ENCODE peak calls at places on chromosomes 5 and 9, in six cellular contexts. I, C, J, Q, K and B are unnamed samples.

GRCh38 chr5:94693043-94693822 is 74.8 kb downstream of the SLF1 start:
- DNase-seq in I (peak; percentile 97), C (no peak), J (peak; percentile 68), Q (no peak), K (peak; percentile 7), B (no peak)

GRCh38 chr5:31492824-31493223 is 39.1 kb downstream of the DROSHA start:
- DNase-seq in I (peak; percentile 55), C (no peak), J (no peak), Q (no peak), K (no peak), B (peak; percentile 54)

GRCh38 chr9:94584555-94584954 is 9.1 kb downstream of the FBP2 start:
- DNase-seq in I (no peak), C (no peak), J (no peak), Q (no peak), K (no peak), B (no peak)

GRCh38 chr9:95009459-95009858 is 283.0 kb downstream of the AOPEP start:
- DNase-seq in I (peak; percentile 26), C (no peak), J (no peak), Q (no peak), K (no peak), B (no peak)

GRCh38 chr9:129102791-129103594 is 7.6 kb downstream of the CRAT start:
- DNase-seq in I (peak; percentile 66), C (no peak), J (peak; percentile 66), Q (peak; percentile 68), K (no peak), B (peak; percentile 90)

GRCh38 chr5:39225405-39226099 is 6.2 kb upstream of the FYB1 start:
- DNase-seq in I (no peak), C (no peak), J (no peak), Q (no peak), K (no peak), B (no peak)

GRCh38 chr5:56735845-56736641 is 79.3 kb upstream of the MAP3K1 start:
- DNase-seq in I (no peak), C (no peak), J (peak; percentile 58), Q (no peak), K (no peak), B (no peak)

GRCh38 chr5:91651704-91652103 is 268.6 kb upstream of the ARRDC3 start:
- DNase-seq in I (no peak), C (no peak), J (no peak), Q (no peak), K (no peak), B (no peak)

GRCh38 chr9:96654450-96655197 is 493 bp downstream of the PRXL2C start:
- DNase-seq in I (peak; percentile 91), C (peak; percentile 77), J (peak; percentile 75), Q (peak; percentile 93), K (no peak), B (peak; percentile 86)

GRCh38 chr9:76691761-76692313 is 72.4 kb upstream of the PCA3 start:
- DNase-seq in I (no peak), C (peak; percentile 38), J (no peak), Q (no peak), K (no peak), B (peak; percentile 52)

GRCh38 chr9:129544766-129545165 is 76.1 kb downstream of the C9orf50 start:
- DNase-seq in I (no peak), C (no peak), J (no peak), Q (peak; percentile 15), K (no peak), B (no peak)

GRCh38 chr5:164235176-164235914 is 729.9 kb downstream of the MAT2B start:
- DNase-seq in I (peak; percentile 93), C (no peak), J (no peak), Q (no peak), K (no peak), B (no peak)

GRCh38 chr9:131186622-131187021 is 61.2 kb downstream of the NUP214 start:
- DNase-seq in I (no peak), C (no peak), J (no peak), Q (no peak), K (no peak), B (no peak)

GRCh38 chr9:130955947-130956621 is 17.0 kb upstream of the FIBCD1 start:
- DNase-seq in I (no peak), C (no peak), J (no peak), Q (no peak), K (no peak), B (no peak)

GRCh38 chr9:33024126-33024965 is 727 bp upstream of the DNAJA1 start:
- DNase-seq in I (peak; percentile 51), C (no peak), J (peak; percentile 66), Q (no peak), K (no peak), B (no peak)

GRCh38 chr9:113742878-113743277 is 133.2 kb upstream of the ZNF618 start:
- DNase-seq in I (no peak), C (no peak), J (no peak), Q (no peak), K (no peak), B (no peak)

GRCh38 chr5:140145818-140146522 is 20.2 kb downstream of the IGIP start:
- DNase-seq in I (peak; percentile 72), C (peak; percentile 54), J (peak; percentile 58), Q (no peak), K (no peak), B (peak; percentile 88)

GRCh38 chr5:137737349-137738256 is 1.7 kb upstream of the KLHL3 start:
- DNase-seq in I (peak; percentile 61), C (peak; percentile 72), J (no peak), Q (no peak), K (no peak), B (peak; percentile 29)

GRCh38 chr5:133947431-133947841 is 21.0 kb downstream of the C5orf15 start:
- DNase-seq in I (peak; percentile 64), C (no peak), J (no peak), Q (no peak), K (no peak), B (no peak)

GRCh38 chr5:50501510-50502209 is 60.6 kb upstream of the EMB start:
- DNase-seq in I (no peak), C (no peak), J (peak; percentile 91), Q (no peak), K (no peak), B (no peak)

GRCh38 chr9:71962328-71962727 is 50.9 kb downstream of the C9orf85 start:
- DNase-seq in I (no peak), C (no peak), J (no peak), Q (no peak), K (no peak), B (no peak)

GRCh38 chr5:81936750-81937149 is 35.1 kb upstream of the ATG10 start:
- DNase-seq in I (no peak), C (no peak), J (no peak), Q (no peak), K (no peak), B (no peak)

GRCh38 chr9:127181315-127181580 is 58.8 kb upstream of the ANGPTL2 start:
- DNase-seq in I (no peak), C (peak; percentile 16), J (no peak), Q (no peak), K (no peak), B (no peak)

GRCh38 chr9:95666785-95667155 is 150.0 kb upstream of the PTCH1 start:
- DNase-seq in I (no peak), C (no peak), J (no peak), Q (no peak), K (no peak), B (no peak)

GRCh38 chr5:157345485-157345884 is 79.6 kb downstream of the CYFIP2 start:
- DNase-seq in I (no peak), C (no peak), J (no peak), Q (no peak), K (no peak), B (no peak)

GRCh38 chr5:40572947-40573346 is 106.8 kb upstream of the PTGER4 start:
- DNase-seq in I (peak; percentile 48), C (no peak), J (no peak), Q (no peak), K (no peak), B (no peak)

GRCh38 chr5:132136906-132137305 is 63.3 kb downstream of the CSF2 start:
- DNase-seq in I (peak; percentile 72), C (no peak), J (no peak), Q (no peak), K (no peak), B (no peak)

GRCh38 chr5:172769598-172770373 is 1.2 kb downstream of the DUSP1 start:
- DNase-seq in I (peak; percentile 57), C (no peak), J (no peak), Q (no peak), K (no peak), B (no peak)

GRCh38 chr5:148808864-148809642 is 17.4 kb upstream of the ADRB2 start:
- DNase-seq in I (no peak), C (no peak), J (peak; percentile 41), Q (no peak), K (no peak), B (no peak)

GRCh38 chr5:57494104-57495098 is 11.8 kb upstream of the ACTBL2 start:
- DNase-seq in I (peak; percentile 100), C (no peak), J (peak; percentile 96), Q (peak; percentile 64), K (no peak), B (peak; percentile 63)